ENCODE peak calls at places on chromosomes 16 and 17, in nine cellular contexts. N is heart left ventricle; E is brain microvascular endothelial cell; G is activated T-helper 1 cell treated with Interleukin-2 at 50 U/mL for 16 hours; R is naive thymus-derived CD4-positive, alpha-beta T cell; B is posterior cingulate gyrus; L is A172; J is activated CD4-positive, alpha-beta T cell treated with anti-CD3 and anti-CD28 coated beads, Interleukin-2, amount 50 U/mL, for 1 hour; I is hypothalamus. C is an unnamed sample.

GRCh38 chr17:82006468-82007227 is 16.0 kb downstream of the CENPX start:
- DNase-seq in B (no peak), N (peak; percentile 73), G (no peak), L (peak; percentile 67), J (no peak), E (no peak), I (peak; percentile 27), R (no peak), C (no peak)

GRCh38 chr17:307741-308507 is 44.7 kb downstream of the RPH3AL start:
- DNase-seq in N (peak; percentile 40), R (no peak), I (no peak), E (no peak), G (no peak), L (no peak), J (no peak), B (no peak), C (no peak)

GRCh38 chr17:31842416-31843381 is 16.3 kb downstream of the COPRS start:
- DNase-seq in I (peak; percentile 33), G (peak; percentile 23), L (peak; percentile 73), N (peak; percentile 70), E (peak; percentile 49), J (peak; percentile 58), B (peak; percentile 62), R (peak; percentile 51), C (peak; percentile 89)

GRCh38 chr17:27158390-27158789 is 135.5 kb upstream of the WSB1 start:
- DNase-seq in L (no peak), I (no peak), R (no peak), B (no peak), J (no peak), E (no peak), G (no peak), N (no peak), C (no peak)

GRCh38 chr17:2688351-2689342 is 22.9 kb downstream of the CLUH start:
- DNase-seq in N (peak; percentile 64), R (no peak), J (no peak), L (no peak), I (no peak), E (no peak), G (no peak), B (no peak), C (peak; percentile 68)

GRCh38 chr17:32385121-32385520 is 35.2 kb downstream of the ZNF207 start:
- DNase-seq in G (no peak), R (no peak), B (no peak), N (no peak), J (no peak), E (no peak), I (no peak), L (no peak), C (no peak)

GRCh38 chr17:53313746-53314145 is 509.0 kb upstream of the KIF2B start:
- DNase-seq in B (no peak), J (no peak), I (no peak), G (no peak), R (no peak), L (peak; percentile 1), E (peak; percentile 3), N (no peak), C (no peak)

GRCh38 chr16:60217787-60218186 is 1483.7 kb upstream of the GOT2 start:
- DNase-seq in L (no peak), J (no peak), E (no peak), N (no peak), R (no peak), G (no peak), I (no peak), B (no peak), C (no peak)

GRCh38 chr16:47970291-47970931 is 185.4 kb downstream of the ABCC12 start:
- DNase-seq in G (no peak), R (no peak), L (peak; percentile 56), J (no peak), B (no peak), I (no peak), N (no peak), E (peak; percentile 27), C (peak; percentile 82)

GRCh38 chr16:84370723-84371552 is 2.6 kb downstream of the ATP2C2 start:
- DNase-seq in L (no peak), G (no peak), J (no peak), B (no peak), I (no peak), R (no peak), N (no peak), E (no peak), C (no peak)

GRCh38 chr16:67531247-67531646 is 2.6 kb downstream of the RIPOR1 start:
- DNase-seq in I (no peak), J (no peak), N (no peak), E (no peak), L (no peak), R (no peak), B (no peak), G (no peak), C (no peak)

GRCh38 chr16:30837904-30838303 is 50.9 kb upstream of the ZNF629 start:
- DNase-seq in N (no peak), G (no peak), J (no peak), E (no peak), R (no peak), I (no peak), L (no peak), B (no peak), C (no peak)

GRCh38 chr17:57099165-57099564 is 14.1 kb downstream of the AKAP1 start:
- DNase-seq in J (no peak), E (no peak), L (no peak), N (no peak), B (no peak), I (no peak), G (no peak), R (no peak), C (no peak)

GRCh38 chr17:73555199-73555810 is 88.9 kb downstream of the SDK2 start:
- DNase-seq in G (no peak), J (no peak), N (no peak), L (no peak), E (no peak), I (no peak), R (no peak), B (no peak), C (no peak)

GRCh38 chr16:49349446-49350168 is 24.0 kb upstream of the C16orf78 start:
- DNase-seq in L (no peak), G (no peak), B (no peak), E (no peak), R (no peak), N (no peak), J (no peak), I (no peak), C (no peak)

GRCh38 chr17:73281926-73282325 is 20.2 kb upstream of the CPSF4L start:
- DNase-seq in B (no peak), J (no peak), N (no peak), L (no peak), R (no peak), E (no peak), I (no peak), G (no peak), C (no peak)

GRCh38 chr16:85390511-85391174 is 222.5 kb upstream of the GSE1 start:
- DNase-seq in J (no peak), I (no peak), N (peak; percentile 91), E (peak; percentile 90), L (peak; percentile 97), B (no peak), G (no peak), R (no peak), C (no peak)

GRCh38 chr17:81842725-81843504 is 8.1 kb upstream of the PPP1R27 start:
- DNase-seq in J (no peak), E (no peak), G (no peak), I (no peak), B (no peak), R (no peak), L (no peak), N (no peak), C (no peak)

GRCh38 chr17:7955414-7956042 is 23.5 kb downstream of the CNTROB start:
- DNase-seq in R (no peak), N (no peak), E (no peak), B (no peak), L (no peak), I (no peak), G (no peak), J (no peak), C (no peak)

GRCh38 chr17:72393553-72393952 is 272.7 kb downstream of the SOX9 start:
- DNase-seq in I (no peak), E (peak; percentile 76), B (no peak), L (peak; percentile 96), G (no peak), J (no peak), N (no peak), R (no peak), C (no peak)

GRCh38 chr17:59441459-59442096 is 110.1 kb downstream of the YPEL2 start:
- DNase-seq in J (no peak), L (no peak), R (no peak), E (no peak), G (no peak), N (no peak), I (no peak), B (no peak), C (no peak)

GRCh38 chr17:81561494-81561885 is 9.3 kb upstream of the FAAP100 start:
- DNase-seq in L (peak; percentile 75), I (no peak), E (peak; percentile 63), B (no peak), N (no peak), G (no peak), R (no peak), J (no peak), C (no peak)

GRCh38 chr16:30609002-30609927 is 924 bp downstream of the ZNF689 start:
- DNase-seq in E (peak; percentile 18), L (peak; percentile 32), G (peak; percentile 22), I (no peak), J (peak; percentile 32), R (peak; percentile 29), B (peak; percentile 38), N (peak; percentile 58), C (peak; percentile 81)

GRCh38 chr17:76140661-76141211 is 309 bp downstream of the FOXJ1 start:
- DNase-seq in N (no peak), E (no peak), R (no peak), B (no peak), G (no peak), I (no peak), L (no peak), J (no peak), C (no peak)

GRCh38 chr17:77424585-77425344 is 284.0 kb downstream of the SEC14L1 start:
- DNase-seq in R (no peak), E (peak; percentile 89), B (peak; percentile 57), G (no peak), N (peak; percentile 94), L (peak; percentile 86), J (no peak), I (peak; percentile 50), C (no peak)

GRCh38 chr17:65703891-65704290 is 142.4 kb upstream of the AXIN2 start:
- DNase-seq in L (no peak), N (no peak), E (no peak), R (no peak), B (no peak), J (no peak), G (no peak), I (no peak), C (no peak)

GRCh38 chr17:8264836-8265542 is 15.9 kb downstream of the PFAS start:
- DNase-seq in J (no peak), I (no peak), E (no peak), N (no peak), G (no peak), B (no peak), L (no peak), R (no peak), C (no peak)

GRCh38 chr17:30831257-30831656 is 509 bp upstream of the ATAD5 start:
- DNase-seq in L (no peak), J (no peak), G (no peak), N (no peak), R (no peak), E (no peak), B (no peak), I (no peak), C (peak; percentile 67)

GRCh38 chr16:11224894-11225676 is 30.9 kb downstream of the SOCS1 start:
- DNase-seq in J (peak; percentile 60), R (peak; percentile 83), E (no peak), I (no peak), N (peak; percentile 38), L (no peak), B (no peak), G (peak; percentile 55), C (no peak)

GRCh38 chr17:78343433-78344201 is 16.3 kb downstream of the SOCS3 start:
- DNase-seq in N (no peak), B (no peak), J (peak; percentile 67), L (peak; percentile 92), G (peak; percentile 77), I (no peak), E (no peak), R (peak; percentile 79), C (peak; percentile 59)

GRCh38 chr17:2449486-2449885 is 48.6 kb upstream of the MNT start:
- DNase-seq in I (no peak), L (no peak), E (no peak), R (no peak), G (no peak), B (no peak), N (no peak), J (no peak), C (no peak)